ENCODE peak calls at places on chromosomes 12 and 14, in eight cellular contexts. T is fibroblast of the aortic adventitia; C is activated naive CD4-positive, alpha-beta T cell treated with anti-CD3 and anti-CD28 coated beads for 36 hours; P is progenitor cell of endocrine pancreas; Y is stimulated activated naive CD8-positive, alpha-beta T cell treated with anti-CD3 and anti-CD28 coated beads, Interleukin-15, amount 100 ng/mL, for 72 hours; F is suprapubic skin; H is activated CD4-positive, alpha-beta T cell treated with anti-CD3 and anti-CD28 coated beads, Interleukin-2, amount 10 ng/mL, durations not matched to agents 7 days and 5 days; K is choroid plexus epithelial cell. M is an unnamed sample.

GRCh38 chr14:102034301-102034700 is 52.5 kb downstream of the HSP90AA1 start:
- DNase-seq in T (no peak), C (no peak), P (no peak), Y (no peak), F (no peak), H (no peak), K (no peak), M (no peak)

GRCh38 chr14:64979336-64980074 is 7.2 kb upstream of the FNTB start:
- DNase-seq in T (peak), C (no peak), P (no peak), Y (no peak), F (no peak), H (no peak), K (peak), M (no peak)

GRCh38 chr14:53875337-53875897 is 81.2 kb downstream of the BMP4 start:
- DNase-seq in T (no peak), C (no peak), P (no peak), Y (no peak), F (no peak), H (no peak), K (no peak), M (no peak)

GRCh38 chr14:93528884-93529558 is 98.3 kb downstream of the UNC79 start:
- DNase-seq in T (no peak), C (no peak), P (no peak), Y (no peak), F (no peak), H (no peak), K (no peak), M (no peak)

GRCh38 chr12:6883683-6884082 is 10.6 kb upstream of the SPSB2 start:
- DNase-seq in T (no peak), C (no peak), P (no peak), Y (no peak), F (no peak), H (no peak), K (no peak), M (no peak)

GRCh38 chr12:89768586-89769482 is 60.2 kb upstream of the ATP2B1 start:
- DNase-seq in T (peak), C (peak), P (no peak), Y (peak), F (no peak), H (no peak), K (peak), M (no peak)

GRCh38 chr14:101852785-101853184 is 91.3 kb downstream of the PPP2R5C start:
- DNase-seq in T (no peak), C (no peak), P (no peak), Y (no peak), F (no peak), H (no peak), K (no peak), M (no peak)

GRCh38 chr12:120175062-120175461 is 19.5 kb downstream of the GCN1 start:
- DNase-seq in T (no peak), C (no peak), P (no peak), Y (no peak), F (no peak), H (no peak), K (no peak), M (no peak)

GRCh38 chr12:94304012-94304411 is 155.6 kb downstream of the PLXNC1 start:
- DNase-seq in T (no peak), C (no peak), P (no peak), Y (no peak), F (no peak), H (no peak), K (no peak), M (no peak)

GRCh38 chr12:89211456-89211855 is 140.8 kb downstream of the DUSP6 start:
- DNase-seq in T (peak), C (no peak), P (no peak), Y (no peak), F (no peak), H (no peak), K (peak), M (no peak)

GRCh38 chr12:122499991-122500684 is 594 bp downstream of the ZCCHC8 start:
- DNase-seq in T (peak), C (peak), P (peak), Y (peak), F (no peak), H (peak), K (peak), M (peak)

GRCh38 chr12:34405286-34406227 is 383.3 kb downstream of the ALG10 start:
- DNase-seq in T (no peak), C (peak), P (peak), Y (peak), F (peak), H (no peak), K (no peak), M (no peak)

GRCh38 chr12:26271889-26272492 is 76.6 kb downstream of the SSPN start:
- DNase-seq in T (peak), C (peak), P (no peak), Y (peak), F (no peak), H (no peak), K (peak), M (no peak)

GRCh38 chr12:11872055-11872454 is 198.7 kb upstream of the BCL2L14 start:
- DNase-seq in T (no peak), C (no peak), P (no peak), Y (no peak), F (no peak), H (no peak), K (no peak), M (no peak)

GRCh38 chr14:65880507-65880906 is 468.0 kb downstream of the FUT8 start:
- DNase-seq in T (peak), C (no peak), P (no peak), Y (no peak), F (no peak), H (no peak), K (no peak), M (no peak)

GRCh38 chr12:48826209-48826855 is 8.0 kb downstream of the CACNB3 start:
- DNase-seq in T (no peak), C (no peak), P (no peak), Y (no peak), F (no peak), H (no peak), K (no peak), M (no peak)

GRCh38 chr12:57149309-57149900 is 2.0 kb upstream of the LRP1-AS start:
- DNase-seq in T (peak), C (no peak), P (no peak), Y (no peak), F (peak), H (no peak), K (peak), M (no peak)

GRCh38 chr12:57131896-57132744 is 3.8 kb downstream of the LRP1 start:
- DNase-seq in T (no peak), C (no peak), P (no peak), Y (no peak), F (no peak), H (no peak), K (no peak), M (no peak)

GRCh38 chr12:49200882-49201594 is 12.2 kb upstream of the TUBA1A start:
- DNase-seq in T (peak), C (no peak), P (no peak), Y (no peak), F (no peak), H (no peak), K (peak), M (no peak)

GRCh38 chr12:118500302-118500701 is 123.9 kb downstream of the SUDS3 start:
- DNase-seq in T (no peak), C (no peak), P (no peak), Y (no peak), F (no peak), H (no peak), K (no peak), M (no peak)

GRCh38 chr14:105204206-105204930 is 23.3 kb upstream of the NUDT14 start:
- DNase-seq in T (peak), C (no peak), P (no peak), Y (no peak), F (no peak), H (no peak), K (no peak), M (no peak)

GRCh38 chr14:90592655-90593054 is 195.8 kb downstream of the CALM1 start:
- DNase-seq in T (no peak), C (no peak), P (no peak), Y (no peak), F (no peak), H (no peak), K (no peak), M (no peak)

GRCh38 chr14:96081767-96082400 is 42.7 kb downstream of the C14orf132 start:
- DNase-seq in T (no peak), C (no peak), P (no peak), Y (no peak), F (no peak), H (no peak), K (no peak), M (no peak)

GRCh38 chr12:46915861-46916260 is 90.1 kb upstream of the SLC38A4 start:
- DNase-seq in T (peak), C (no peak), P (no peak), Y (no peak), F (no peak), H (no peak), K (no peak), M (no peak)

GRCh38 chr12:25052191-25053020 is 103.5 kb upstream of the BCAT1 start:
- DNase-seq in T (peak), C (peak), P (no peak), Y (peak), F (no peak), H (peak), K (peak), M (peak)

GRCh38 chr12:120397827-120398563 is 29.0 kb upstream of the MSI1 start:
- DNase-seq in T (no peak), C (no peak), P (peak), Y (no peak), F (no peak), H (no peak), K (no peak), M (no peak)

GRCh38 chr12:91395628-91396027 is 213.0 kb upstream of the DCN start:
- DNase-seq in T (no peak), C (no peak), P (no peak), Y (no peak), F (no peak), H (no peak), K (no peak), M (no peak)

GRCh38 chr12:1594045-1594294 is 411 bp downstream of the FBXL14 start:
- DNase-seq in T (no peak), C (peak), P (peak), Y (peak), F (no peak), H (no peak), K (peak), M (no peak)

GRCh38 chr14:61247935-61248334 is 33.2 kb downstream of the TMEM30B start:
- DNase-seq in T (peak), C (no peak), P (no peak), Y (no peak), F (no peak), H (no peak), K (peak), M (no peak)

GRCh38 chr12:107404981-107405380 is 280.6 kb upstream of the PWP1 start:
- DNase-seq in T (peak), C (peak), P (no peak), Y (peak), F (no peak), H (peak), K (peak), M (no peak)

GRCh38 chr12:62873116-62873825 is 61.7 kb downstream of the PPM1H start:
- DNase-seq in T (no peak), C (no peak), P (no peak), Y (no peak), F (no peak), H (no peak), K (no peak), M (no peak)

GRCh38 chr12:5514545-5514944 is 82.6 kb downstream of the NTF3 start:
- DNase-seq in T (no peak), C (no peak), P (peak), Y (no peak), F (peak), H (no peak), K (no peak), M (no peak)

GRCh38 chr14:104302794-104303405 is 164.5 kb downstream of the KIF26A start:
- DNase-seq in T (no peak), C (no peak), P (no peak), Y (no peak), F (no peak), H (no peak), K (no peak), M (no peak)

GRCh38 chr12:57604454-57605307 is at the start of gene DTX3:
- DNase-seq in T (peak), C (peak), P (no peak), Y (peak), F (no peak), H (peak), K (peak), M (no peak)

GRCh38 chr14:97976861-97977260 is 1179.7 kb downstream of the VRK1 start:
- DNase-seq in T (no peak), C (no peak), P (no peak), Y (peak), F (peak), H (peak), K (no peak), M (no peak)

GRCh38 chr12:58204086-58204485 is 262.7 kb downstream of the ATP23 start:
- DNase-seq in T (peak), C (no peak), P (no peak), Y (no peak), F (no peak), H (no peak), K (peak), M (no peak)

M was measured in central memory CD8-positive, alpha-beta T cell.